ENCODE peak calls at places on chromosome 13, in seven cellular contexts. L, Z, I, Q, C, J and R are unnamed samples.

GRCh38 chr13:65911546-65912193 is 1318.5 kb downstream of the PCDH9 start:
- DNase-seq in L (no peak), Z (no peak), I (no peak), Q (peak; percentile 53), C (peak; percentile 3), J (peak; percentile 20), R (no peak)

GRCh38 chr13:75458696-75459422 is 23.1 kb downstream of the TBC1D4 start:
- DNase-seq in L (peak; percentile 58), Z (peak; percentile 71), I (no peak), Q (no peak), C (no peak), J (no peak), R (peak; percentile 77)

GRCh38 chr13:99542788-99543406 is 41.6 kb downstream of the TM9SF2 start:
- DNase-seq in L (no peak), Z (peak; percentile 17), I (no peak), Q (no peak), C (no peak), J (no peak), R (no peak)

GRCh38 chr13:88617176-88617575 is 946.0 kb downstream of the SLITRK5 start:
- DNase-seq in L (no peak), Z (no peak), I (no peak), Q (no peak), C (no peak), J (no peak), R (no peak)

GRCh38 chr13:42574011-42574410 is at the start of gene TNFSF11:
- DNase-seq in L (no peak), Z (no peak), I (no peak), Q (no peak), C (no peak), J (peak; percentile 33), R (no peak)

GRCh38 chr13:49560270-49561063 is 24.9 kb downstream of the RCBTB1 start:
- DNase-seq in L (no peak), Z (peak; percentile 15), I (no peak), Q (peak; percentile 31), C (no peak), J (peak; percentile 70), R (no peak)

GRCh38 chr13:42086582-42086981 is 38.1 kb downstream of the DGKH start:
- DNase-seq in L (no peak), Z (no peak), I (no peak), Q (no peak), C (no peak), J (no peak), R (no peak)

GRCh38 chr13:76621726-76622125 is 264.5 kb downstream of the KCTD12 start:
- DNase-seq in L (no peak), Z (no peak), I (no peak), Q (no peak), C (no peak), J (no peak), R (no peak)

GRCh38 chr13:68551701-68552522 is 1321.8 kb upstream of the PCDH9 start:
- DNase-seq in L (no peak), Z (no peak), I (no peak), Q (no peak), C (no peak), J (no peak), R (no peak)

GRCh38 chr13:85825454-85825853 is 26.2 kb upstream of the SLITRK6 start:
- DNase-seq in L (no peak), Z (no peak), I (no peak), Q (no peak), C (no peak), J (no peak), R (no peak)

GRCh38 chr13:75919660-75920199 is 283.6 kb downstream of the LMO7 start:
- DNase-seq in L (no peak), Z (no peak), I (no peak), Q (no peak), C (no peak), J (no peak), R (no peak)

GRCh38 chr13:23960566-23961156 is 63.4 kb upstream of the C1QTNF9B start:
- DNase-seq in L (no peak), Z (no peak), I (no peak), Q (peak; percentile 66), C (no peak), J (peak; percentile 69), R (no peak)

GRCh38 chr13:82717249-82717648 is 1165.0 kb downstream of the SLITRK1 start:
- DNase-seq in L (no peak), Z (no peak), I (no peak), Q (peak; percentile 82), C (peak; percentile 33), J (peak; percentile 74), R (no peak)

GRCh38 chr13:22039961-22040360 is 369.1 kb downstream of the FGF9 start:
- DNase-seq in L (no peak), Z (no peak), I (no peak), Q (no peak), C (no peak), J (no peak), R (no peak)

GRCh38 chr13:35722438-35723060 is 246.1 kb upstream of the MAB21L1 start:
- DNase-seq in L (no peak), Z (no peak), I (no peak), Q (no peak), C (no peak), J (no peak), R (no peak)

GRCh38 chr13:76663941-76664340 is 222.3 kb downstream of the KCTD12 start:
- DNase-seq in L (no peak), Z (no peak), I (no peak), Q (peak; percentile 72), C (no peak), J (peak; percentile 71), R (no peak)

GRCh38 chr13:74695021-74695800 is 561.0 kb upstream of the KLF12 start:
- DNase-seq in L (no peak), Z (no peak), I (no peak), Q (no peak), C (no peak), J (no peak), R (no peak)

GRCh38 chr13:24741016-24741662 is 22.8 kb upstream of the RNF17 start:
- DNase-seq in L (no peak), Z (no peak), I (no peak), Q (no peak), C (no peak), J (no peak), R (no peak)

GRCh38 chr13:59088716-59089115 is 1075.0 kb downstream of the DIAPH3 start:
- DNase-seq in L (no peak), Z (no peak), I (no peak), Q (peak; percentile 44), C (no peak), J (peak; percentile 25), R (no peak)

GRCh38 chr13:39777527-39778061 is 122.1 kb downstream of the COG6 start:
- DNase-seq in L (no peak), Z (no peak), I (peak; percentile 79), Q (peak; percentile 87), C (peak; percentile 87), J (peak; percentile 87), R (no peak)

GRCh38 chr13:33031277-33031676 is 15.1 kb downstream of the KL start:
- DNase-seq in L (no peak), Z (no peak), I (no peak), Q (no peak), C (no peak), J (no peak), R (no peak)
- TF ChIP-seq CTCF in L (no peak), Z (no peak), I (no peak), Q (no peak), C (no peak), J (no peak), R (no peak)

DNA sequence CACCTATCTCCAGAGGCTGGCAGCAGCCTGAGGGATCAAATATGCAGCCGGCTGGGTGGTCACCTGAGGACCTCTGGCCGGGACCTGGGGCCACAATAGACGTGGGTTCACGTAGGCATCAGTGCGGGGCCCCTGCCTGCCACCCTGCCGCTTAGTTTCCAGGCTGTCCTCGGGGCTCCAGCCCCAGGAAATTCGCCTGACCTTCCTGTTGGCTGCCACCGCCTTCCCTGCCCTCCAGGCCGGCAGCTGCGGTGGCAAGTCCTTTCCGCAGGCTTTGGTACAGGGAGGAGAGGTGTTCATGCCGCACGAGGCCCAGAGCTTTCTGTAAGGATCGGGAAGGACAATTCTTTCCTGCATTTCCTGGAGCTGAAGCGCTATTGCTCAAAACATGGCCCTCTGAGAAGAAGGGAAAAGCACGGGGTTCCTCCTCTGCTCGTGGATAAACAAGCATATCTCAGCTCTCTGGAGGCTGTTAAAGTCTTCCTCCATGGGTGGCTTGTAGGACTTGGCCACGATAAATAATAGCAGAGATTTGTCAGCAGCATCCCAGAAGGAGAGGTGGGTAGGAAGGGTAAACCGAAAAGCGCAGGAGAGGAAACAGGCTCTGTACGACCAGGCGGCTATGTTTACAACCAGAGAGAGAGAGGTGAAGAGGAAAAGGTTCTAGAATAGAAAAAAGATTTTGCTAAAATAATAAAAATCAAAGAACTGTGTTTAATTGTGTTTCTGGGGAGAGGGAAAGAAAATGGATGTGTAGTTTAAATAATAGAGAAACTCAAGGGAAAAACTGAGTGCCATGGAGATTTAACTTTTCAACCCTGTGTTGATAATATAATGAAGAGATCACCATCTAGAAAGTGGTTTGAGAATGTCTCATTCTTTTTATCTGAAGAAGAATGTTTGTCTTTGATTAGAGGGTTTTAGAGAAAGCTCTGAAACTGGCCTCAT is 4.9 kb downstream of the COL4A2 start:
- DNase-seq in L (no peak), Z (no peak), I (no peak), Q (no peak), C (no peak), J (peak; percentile 37), R (no peak)
- H3K4me3 ChIP-seq in L (peak overlapping the region; percentile 38), Z (peak overlapping the region; percentile 10), I (peak overlapping the region; percentile 13), Q (no peak overlapping the region), C (no peak overlapping the region), J (no peak overlapping the region), R (peak overlapping the region; percentile 71)

GRCh38 chr13:67366533-67366932 is 136.4 kb upstream of the PCDH9 start:
- DNase-seq in L (no peak), Z (no peak), I (no peak), Q (peak; percentile 57), C (no peak), J (peak; percentile 52), R (no peak)
- TF ChIP-seq CTCF in L (no peak), Z (no peak), I (no peak), Q (peak; percentile 37), C (no peak), J (peak; percentile 35), R (no peak)

GRCh38 chr13:46045424-46045823 is 7.1 kb downstream of the ZC3H13 start:
- DNase-seq in L (no peak), Z (no peak), I (no peak), Q (no peak), C (no peak), J (no peak), R (no peak)
- H3K4me3 ChIP-seq in L (no peak overlapping the region), Z (no peak overlapping the region), I (no peak overlapping the region), Q (no peak overlapping the region), C (no peak overlapping the region), J (no peak overlapping the region), R (no peak overlapping the region)

GRCh38 chr13:38535271-38535670 is 151.6 kb upstream of the FREM2 start:
- DNase-seq in L (no peak), Z (no peak), I (no peak), Q (no peak), C (no peak), J (no peak), R (no peak)

GRCh38 chr13:38527140-38527539 is 159.7 kb upstream of the FREM2 start:
- DNase-seq in L (no peak), Z (no peak), I (no peak), Q (no peak), C (no peak), J (no peak), R (no peak)

DNA sequence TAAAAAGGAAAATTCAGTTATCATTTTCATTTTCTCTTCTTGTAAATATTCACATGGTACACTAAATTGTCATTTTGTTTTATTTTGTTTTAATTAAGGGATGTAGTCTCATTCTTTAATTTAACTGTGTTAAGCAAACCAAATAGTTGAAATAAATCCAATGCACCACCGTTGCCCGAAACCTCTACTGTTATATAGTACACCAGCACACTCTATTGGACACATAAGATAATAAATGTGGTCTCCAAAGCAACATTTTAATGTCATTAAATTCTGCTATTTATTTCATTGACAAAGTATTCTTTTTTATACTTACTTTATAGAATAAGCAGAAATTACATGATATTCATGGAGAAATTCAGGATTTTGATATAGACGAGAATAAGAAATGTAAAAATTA is 156.4 kb upstream of the FREM2 start:
- DNase-seq in L (no peak), Z (no peak), I (no peak), Q (peak; percentile 53), C (peak; percentile 2), J (peak; percentile 48), R (no peak)
- TF ChIP-seq CTCF in L (no peak), Z (no peak), I (no peak), Q (peak; percentile 39), C (peak; percentile 18), J (peak; percentile 40), R (peak; percentile 27)